ENCODE peak calls at places on chromosomes 1 and 21, in four cellular contexts. M, O, C and H are unnamed samples.

GRCh38 chr1:146007048-146007784 is 10.8 kb upstream of the TXNIP start:
- DNase-seq in M (no peak), O (peak), C (no peak), H (no peak)

GRCh38 chr1:145879775-145880174 is 5.9 kb downstream of the ANKRD35 start:
- DNase-seq in M (no peak), O (no peak), C (no peak), H (no peak)

GRCh38 chr1:151968058-151968457 is 25.6 kb downstream of the S100A10 start:
- DNase-seq in M (no peak), O (peak), C (no peak), H (no peak)

GRCh38 chr1:18118078-18118477 is 10.5 kb downstream of the IGSF21 start:
- DNase-seq in M (no peak), O (no peak), C (no peak), H (no peak)

GRCh38 chr1:18412882-18413353 is 67.8 kb upstream of the KLHDC7A start:
- DNase-seq in M (no peak), O (no peak), C (no peak), H (no peak)

GRCh38 chr1:72649211-72649888 is 367.0 kb upstream of the NEGR1 start:
- DNase-seq in M (no peak), O (no peak), C (peak), H (no peak)

GRCh38 chr1:9687120-9687875 is 35.8 kb downstream of the PIK3CD start:
- DNase-seq in M (peak), O (peak), C (peak), H (peak)

GRCh38 chr21:46161180-46161799 is 5.9 kb upstream of the FTCD start:
- DNase-seq in M (no peak), O (no peak), C (no peak), H (no peak)

GRCh38 chr1:58162952-58163550 is 383.5 kb downstream of the OMA1 start:
- DNase-seq in M (peak), O (peak), C (no peak), H (peak)

GRCh38 chr1:63321788-63322247 is 549 bp upstream of the FOXD3 start:
- DNase-seq in M (no peak), O (no peak), C (no peak), H (no peak)

GRCh38 chr1:81549588-81550127 is 251.1 kb upstream of the ADGRL2 start:
- DNase-seq in M (no peak), O (peak), C (no peak), H (no peak)

GRCh38 chr21:26845066-26845749 is at the start of gene ADAMTS1:
- DNase-seq in M (peak), O (peak), C (peak), H (no peak)
- TF ChIP-seq CTCF in M (no peak), O (peak), C (no peak), H (peak)

GRCh38 chr1:90834354-90835171 is 117.5 kb upstream of the BARHL2 start:
- DNase-seq in M (no peak), O (no peak), C (no peak), H (no peak)

GRCh38 chr1:90835172-90835660 is 118.1 kb upstream of the BARHL2 start:
- DNase-seq in M (no peak), O (no peak), C (no peak), H (no peak)

GRCh38 chr1:90837420-90837819 is 120.3 kb upstream of the BARHL2 start:
- DNase-seq in M (no peak), O (no peak), C (no peak), H (no peak)

GRCh38 chr1:90836345-90836679 is 119.2 kb upstream of the BARHL2 start:
- DNase-seq in M (no peak), O (no peak), C (no peak), H (no peak)

DNA sequence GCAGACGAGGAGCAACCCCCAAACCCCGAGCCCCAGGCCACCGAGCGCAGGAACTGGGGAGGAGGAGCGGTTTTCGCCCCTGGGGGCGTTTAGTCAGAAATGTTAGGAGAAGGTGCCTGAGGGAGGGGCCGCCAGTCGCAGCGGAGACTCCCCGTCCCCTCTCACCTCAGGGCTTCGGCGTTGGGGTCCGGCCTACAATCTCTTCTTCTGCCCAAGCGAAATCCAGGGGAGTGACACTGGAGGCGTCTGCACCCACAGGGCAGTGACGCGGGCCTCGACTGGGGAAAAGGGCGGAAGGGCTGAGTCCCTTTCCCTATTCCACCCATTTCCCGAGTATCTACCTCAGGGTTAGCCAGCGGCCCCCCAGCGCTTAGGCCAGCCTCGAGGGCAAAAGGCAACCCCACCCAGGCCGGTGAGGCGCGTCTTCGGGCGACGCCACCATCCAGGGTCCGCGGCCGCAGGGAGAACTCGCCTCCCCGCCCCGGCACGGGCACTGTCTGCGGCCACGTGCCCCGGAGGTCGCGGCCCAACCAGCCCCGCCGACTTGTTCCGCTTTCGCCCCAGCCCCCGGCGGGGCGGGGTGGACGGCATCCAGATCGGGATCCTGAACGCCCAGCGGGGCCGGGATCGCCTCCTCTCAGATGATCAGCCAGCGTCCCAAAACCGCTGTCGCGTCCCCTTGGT is 118.7 kb upstream of the BARHL2 start:
- DNase-seq in M (no peak), O (no peak), C (no peak), H (no peak)
- TF ChIP-seq CTCF in M (no peak), O (no peak), C (no peak), H (no peak)

DNA sequence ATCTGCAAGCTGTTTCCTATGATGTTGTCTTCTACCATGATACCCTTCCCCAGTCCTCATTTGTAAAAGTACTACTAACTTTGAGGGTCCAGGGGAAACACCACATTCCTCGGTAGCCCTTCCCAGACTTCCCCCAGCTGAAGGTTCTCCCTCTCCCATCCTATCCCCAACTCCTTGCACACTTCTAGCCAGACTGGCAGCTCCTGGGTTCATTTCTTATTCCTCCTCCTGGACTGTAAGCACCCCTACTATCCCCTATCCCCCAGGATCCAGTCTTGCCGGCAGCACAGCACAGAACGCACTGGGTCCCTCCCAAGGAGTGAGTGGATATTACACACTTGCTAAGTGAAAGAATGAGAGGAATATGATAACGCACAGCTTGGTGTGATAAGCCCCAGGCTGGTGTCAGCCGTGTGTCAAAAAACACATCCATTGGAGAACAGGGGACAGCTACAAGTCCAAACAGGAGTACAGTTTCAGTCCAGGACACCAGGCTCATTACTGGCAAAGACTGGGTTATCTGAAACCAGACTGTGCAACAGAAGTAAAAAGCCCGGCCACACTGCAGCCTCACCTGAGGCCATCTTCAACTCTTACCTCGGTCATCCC is 100.2 kb downstream of the SSBP3 start:
- DNase-seq in M (no peak), O (no peak), C (no peak), H (no peak)
- TF ChIP-seq CTCF in M (no peak), O (no peak), C (no peak), H (no peak)

GRCh38 chr1:202133016-202133415 is 10.3 kb downstream of the GPR37L1 start:
- DNase-seq in M (no peak), O (no peak), C (no peak), H (no peak)
- TF ChIP-seq CTCF in M (no peak), O (no peak), C (no peak), H (no peak)